ENCODE peak calls at places on chromosomes 6 and 20, in eight cellular contexts. I is body of pancreas, V is neural progenitor cell, J is fibroblast of mammary gland, L is WERI-Rb-1, R is lung, O is BE2C, Z is A673. D is an unnamed sample.

GRCh38 chr6:149964243-149965190 is 774 bp downstream of the ULBP1 start:
- DNase-seq in R (no peak), L (no peak), V (peak; percentile 46), O (no peak), Z (peak; percentile 14), J (peak; percentile 46), I (no peak), D (no peak)

GRCh38 chr20:46018611-46019010 is 9.9 kb downstream of the MMP9 start:
- DNase-seq in Z (no peak), J (no peak), L (no peak), V (no peak), O (no peak), I (no peak), R (no peak), D (no peak)

GRCh38 chr6:84615113-84615850 is 149.1 kb downstream of the TBX18 start:
- DNase-seq in R (no peak), J (peak; percentile 44), Z (no peak), I (no peak), O (no peak), L (no peak), V (no peak), D (no peak)

GRCh38 chr6:33052627-33053026 is 20.8 kb downstream of the HLA-DPA1 start:
- DNase-seq in J (no peak), I (no peak), O (no peak), R (no peak), Z (no peak), L (no peak), V (no peak), D (no peak)

GRCh38 chr6:11815231-11815630 is 36.6 kb upstream of the ADTRP start:
- DNase-seq in L (no peak), Z (no peak), I (no peak), O (no peak), V (no peak), J (peak; percentile 43), R (no peak), D (no peak)

GRCh38 chr6:133415262-133415661 is 174.1 kb downstream of the EYA4 start:
- DNase-seq in L (no peak), V (no peak), O (no peak), J (no peak), R (no peak), Z (no peak), I (no peak), D (no peak)

GRCh38 chr20:63696628-63697356 is at the start of gene TNFRSF6B:
- DNase-seq in Z (no peak), L (no peak), V (no peak), R (no peak), O (peak; percentile 55), J (no peak), I (no peak), D (no peak)

GRCh38 chr20:40813708-40814327 is 124.8 kb upstream of the MAFB start:
- DNase-seq in R (no peak), O (no peak), Z (no peak), L (no peak), J (no peak), I (no peak), V (no peak), D (peak; percentile 23)

GRCh38 chr6:120320481-120321162 is 971.1 kb upstream of the MAN1A1 start:
- DNase-seq in I (no peak), O (no peak), V (no peak), R (no peak), L (no peak), Z (no peak), J (no peak), D (no peak)

GRCh38 chr6:86858970-86859369 is 78.4 kb upstream of the HTR1E start:
- DNase-seq in I (no peak), V (no peak), O (no peak), J (no peak), R (no peak), Z (no peak), L (no peak), D (no peak)

GRCh38 chr6:86856937-86857563 is 80.3 kb upstream of the HTR1E start:
- DNase-seq in J (peak; percentile 39), O (peak; percentile 52), I (peak; percentile 43), V (peak; percentile 71), L (peak; percentile 43), R (no peak), Z (peak; percentile 60), D (no peak)

GRCh38 chr6:86859513-86859912 is 77.8 kb upstream of the HTR1E start:
- DNase-seq in I (no peak), Z (no peak), O (no peak), L (no peak), V (no peak), R (no peak), J (no peak), D (no peak)
- TF ChIP-seq CTCF in I (peak; percentile 39), Z (no peak), O (peak; percentile 27), L (no peak), V (peak; percentile 38), R (no peak), J (no peak), D (no peak)

GRCh38 chr6:579339-579738 is 77.6 kb downstream of the HUS1B start:
- DNase-seq in Z (peak; percentile 45), I (no peak), O (peak; percentile 18), R (no peak), V (no peak), L (no peak), J (peak; percentile 42), D (no peak)
- TF ChIP-seq CTCF in Z (peak; percentile 57), I (no peak), O (peak; percentile 70), R (no peak), V (peak; percentile 41), L (peak; percentile 44), J (peak; percentile 38), D (peak; percentile 61)

GRCh38 chr20:33624399-33624798 is 37.7 kb upstream of the C20orf144 start:
- DNase-seq in V (no peak), L (no peak), I (no peak), J (no peak), R (no peak), O (no peak), Z (no peak), D (no peak)

GRCh38 chr20:33629533-33629932 is 32.6 kb upstream of the C20orf144 start:
- DNase-seq in J (no peak), O (no peak), Z (no peak), I (no peak), V (no peak), R (no peak), L (no peak), D (no peak)

GRCh38 chr20:33622705-33623390 is 39.3 kb upstream of the C20orf144 start:
- DNase-seq in R (no peak), L (no peak), O (no peak), Z (no peak), I (no peak), J (no peak), V (no peak), D (no peak)

GRCh38 chr20:33627577-33628216 is 34.4 kb upstream of the C20orf144 start:
- DNase-seq in J (no peak), V (no peak), R (no peak), L (no peak), O (no peak), Z (no peak), I (no peak), D (no peak)

GRCh38 chr20:33626190-33626589 is 35.9 kb upstream of the C20orf144 start:
- DNase-seq in R (no peak), L (no peak), Z (no peak), O (no peak), V (no peak), I (no peak), J (no peak), D (no peak)
- TF ChIP-seq CTCF in R (no peak), L (no peak), Z (no peak), O (no peak), V (no peak), I (no peak), J (no peak), D (no peak)

GRCh38 chr6:167162591-167162990 is 4.8 kb upstream of the GPR31 start:
- DNase-seq in L (no peak), O (no peak), Z (no peak), R (no peak), V (no peak), J (no peak), I (no peak), D (no peak)
- TF ChIP-seq CTCF in L (no peak), O (no peak), Z (no peak), R (no peak), V (no peak), J (no peak), I (no peak), D (no peak)